ENCODE peak calls at places on chromosomes 16 and 17, in eight cellular contexts. A, G, W, C, N, L, Z and P are unnamed samples.

GRCh38 chr17:74892013-74892841 is 1.2 kb downstream of the FADS6 start:
- DNase-seq in A (no peak), G (no peak), W (no peak), C (no peak), N (peak; percentile 47), L (no peak), Z (no peak), P (no peak)

GRCh38 chr16:49651980-49652379 is 203.9 kb downstream of the ZNF423 start:
- DNase-seq in A (no peak), G (no peak), W (no peak), C (no peak), N (no peak), L (no peak), Z (no peak), P (no peak)

GRCh38 chr17:3926860-3927627 is 10.8 kb upstream of the P2RX1 start:
- DNase-seq in A (no peak), G (no peak), W (no peak), C (no peak), N (no peak), L (no peak), Z (no peak), P (no peak)

GRCh38 chr17:32516450-32516849 is 29.7 kb downstream of the CDK5R1 start:
- DNase-seq in A (no peak), G (no peak), W (no peak), C (peak; percentile 80), N (no peak), L (no peak), Z (no peak), P (no peak)

GRCh38 chr17:20284575-20284974 is 182.8 kb downstream of the LGALS9B start:
- DNase-seq in A (no peak), G (no peak), W (no peak), C (no peak), N (no peak), L (no peak), Z (no peak), P (no peak)

GRCh38 chr17:45896803-45897693 is 2.7 kb downstream of the MAPT start:
- DNase-seq in A (no peak), G (no peak), W (no peak), C (peak; percentile 52), N (no peak), L (no peak), Z (no peak), P (no peak)

GRCh38 chr17:56314026-56314425 is 160.8 kb downstream of the ANKFN1 start:
- DNase-seq in A (no peak), G (no peak), W (no peak), C (no peak), N (no peak), L (peak; percentile 40), Z (no peak), P (no peak)

GRCh38 chr17:19928299-19928698 is 49.3 kb downstream of the AKAP10 start:
- DNase-seq in A (no peak), G (no peak), W (no peak), C (no peak), N (no peak), L (peak; percentile 74), Z (no peak), P (no peak)

GRCh38 chr17:79005063-79005861 is 4.3 kb downstream of the CANT1 start:
- DNase-seq in A (no peak), G (no peak), W (no peak), C (peak; percentile 64), N (peak; percentile 73), L (no peak), Z (no peak), P (peak; percentile 13)

GRCh38 chr17:33895491-33895890 is 359.6 kb upstream of the CCL2 start:
- DNase-seq in A (no peak), G (no peak), W (no peak), C (no peak), N (no peak), L (no peak), Z (no peak), P (no peak)

GRCh38 chr17:40378966-40379365 is 14.4 kb upstream of the GJD3 start:
- DNase-seq in A (no peak), G (no peak), W (no peak), C (no peak), N (no peak), L (no peak), Z (no peak), P (no peak)

GRCh38 chr17:81492202-81492601 is 20.4 kb downstream of the ACTG1 start:
- DNase-seq in A (no peak), G (no peak), W (no peak), C (no peak), N (no peak), L (no peak), Z (no peak), P (no peak)

GRCh38 chr16:31869511-31870201 is 4.0 kb upstream of the ZNF267 start:
- DNase-seq in A (peak; percentile 35), G (peak; percentile 87), W (no peak), C (no peak), N (peak; percentile 84), L (peak; percentile 87), Z (peak; percentile 65), P (peak; percentile 97)

GRCh38 chr17:71180801-71181385 is 939.9 kb upstream of the SOX9 start:
- DNase-seq in A (peak; percentile 15), G (no peak), W (peak; percentile 11), C (peak; percentile 35), N (no peak), L (peak; percentile 94), Z (no peak), P (no peak)

GRCh38 chr17:44350733-44351226 is 5.7 kb downstream of the GRN start:
- DNase-seq in A (no peak), G (peak; percentile 62), W (no peak), C (peak; percentile 59), N (no peak), L (peak; percentile 42), Z (peak; percentile 55), P (peak; percentile 64)

GRCh38 chr17:35774499-35774898 is 13.8 kb downstream of the C17orf50 start:
- DNase-seq in A (no peak), G (no peak), W (no peak), C (no peak), N (peak; percentile 72), L (peak; percentile 66), Z (no peak), P (peak; percentile 60)

GRCh38 chr17:9472541-9472940 is 103.1 kb downstream of the STX8 start:
- DNase-seq in A (no peak), G (no peak), W (no peak), C (no peak), N (no peak), L (peak; percentile 72), Z (no peak), P (peak; percentile 57)

GRCh38 chr17:2594657-2595085 is 1.2 kb downstream of the PAFAH1B1 start:
- DNase-seq in A (no peak), G (no peak), W (no peak), C (no peak), N (no peak), L (peak; percentile 4), Z (no peak), P (no peak)

GRCh38 chr17:4358154-4358553 is 8.3 kb downstream of the UBE2G1 start:
- DNase-seq in A (no peak), G (no peak), W (no peak), C (no peak), N (no peak), L (no peak), Z (no peak), P (no peak)

GRCh38 chr17:63881935-63882601 is at the start of gene GH2:
- DNase-seq in A (peak; percentile 27), G (peak; percentile 32), W (no peak), C (peak; percentile 39), N (no peak), L (peak; percentile 41), Z (peak; percentile 45), P (peak; percentile 39)